ENCODE peak calls at places on chromosomes 11 and 22, in six cellular contexts. One of them, this sample, is unnamed.

GRCh38 chr11:82996966-82997606 is 74.6 kb downstream of the RAB30 start:
- DNase-seq in germinal center: no peak
- DNase-seq in lung microvascular endothelial cell: no peak
- DNase-seq in stimulated activated CD4-positive, alpha-beta T cell treated with anti-CD3 and anti-CD28 coated beads, Interleukin-15, amount 100 ng/mL, for 1 hour: no peak
- DNase-seq in lower leg skin: no peak
- DNase-seq in HTR-8/SVneo: no peak
- DNase-seq in this sample: no peak

GRCh38 chr11:102050927-102051575 is 3.8 kb downstream of the CFAP300 start:
- DNase-seq in germinal center: no peak
- DNase-seq in lung microvascular endothelial cell: no peak
- DNase-seq in stimulated activated CD4-positive, alpha-beta T cell treated with anti-CD3 and anti-CD28 coated beads, Interleukin-15, amount 100 ng/mL, for 1 hour: no peak
- DNase-seq in lower leg skin: no peak
- DNase-seq in HTR-8/SVneo: no peak
- DNase-seq in this sample: no peak

GRCh38 chr22:17441326-17441725 is 72.1 kb downstream of the CECR2 start:
- DNase-seq in germinal center: no peak
- DNase-seq in lung microvascular endothelial cell: no peak
- DNase-seq in stimulated activated CD4-positive, alpha-beta T cell treated with anti-CD3 and anti-CD28 coated beads, Interleukin-15, amount 100 ng/mL, for 1 hour: no peak
- DNase-seq in lower leg skin: no peak
- DNase-seq in HTR-8/SVneo: no peak
- DNase-seq in this sample: no peak

GRCh38 chr11:35539781-35540281 is 14.4 kb upstream of the PAMR1 start:
- DNase-seq in germinal center: no peak
- DNase-seq in lung microvascular endothelial cell: no peak
- DNase-seq in stimulated activated CD4-positive, alpha-beta T cell treated with anti-CD3 and anti-CD28 coated beads, Interleukin-15, amount 100 ng/mL, for 1 hour: no peak
- DNase-seq in lower leg skin: peak
- DNase-seq in HTR-8/SVneo: no peak
- DNase-seq in this sample: no peak

GRCh38 chr11:10655227-10655626 is 38.3 kb downstream of the IRAG1 start:
- DNase-seq in germinal center: no peak
- DNase-seq in lung microvascular endothelial cell: no peak
- DNase-seq in stimulated activated CD4-positive, alpha-beta T cell treated with anti-CD3 and anti-CD28 coated beads, Interleukin-15, amount 100 ng/mL, for 1 hour: no peak
- DNase-seq in lower leg skin: no peak
- DNase-seq in HTR-8/SVneo: no peak
- DNase-seq in this sample: no peak

GRCh38 chr11:133957926-133958325 is 1.2 kb upstream of the IGSF9B start:
- DNase-seq in germinal center: no peak
- DNase-seq in lung microvascular endothelial cell: no peak
- DNase-seq in stimulated activated CD4-positive, alpha-beta T cell treated with anti-CD3 and anti-CD28 coated beads, Interleukin-15, amount 100 ng/mL, for 1 hour: no peak
- DNase-seq in lower leg skin: no peak
- DNase-seq in HTR-8/SVneo: no peak
- DNase-seq in this sample: no peak

GRCh38 chr22:49303781-49304461 is 523.8 kb downstream of the BRD1 start:
- DNase-seq in germinal center: no peak
- DNase-seq in lung microvascular endothelial cell: no peak
- DNase-seq in stimulated activated CD4-positive, alpha-beta T cell treated with anti-CD3 and anti-CD28 coated beads, Interleukin-15, amount 100 ng/mL, for 1 hour: no peak
- DNase-seq in lower leg skin: no peak
- DNase-seq in HTR-8/SVneo: no peak
- DNase-seq in this sample: no peak

GRCh38 chr22:49207008-49207775 is 620.5 kb downstream of the BRD1 start:
- DNase-seq in germinal center: no peak
- DNase-seq in lung microvascular endothelial cell: no peak
- DNase-seq in stimulated activated CD4-positive, alpha-beta T cell treated with anti-CD3 and anti-CD28 coated beads, Interleukin-15, amount 100 ng/mL, for 1 hour: no peak
- DNase-seq in lower leg skin: no peak
- DNase-seq in HTR-8/SVneo: no peak
- DNase-seq in this sample: no peak

GRCh38 chr11:1271406-1271805 is 38.0 kb downstream of the TOLLIP start:
- DNase-seq in germinal center: no peak
- DNase-seq in lung microvascular endothelial cell: no peak
- DNase-seq in stimulated activated CD4-positive, alpha-beta T cell treated with anti-CD3 and anti-CD28 coated beads, Interleukin-15, amount 100 ng/mL, for 1 hour: no peak
- DNase-seq in lower leg skin: no peak
- DNase-seq in HTR-8/SVneo: no peak
- DNase-seq in this sample: no peak

GRCh38 chr11:69280451-69280850 is 13.5 kb upstream of the MYEOV start:
- DNase-seq in germinal center: no peak
- DNase-seq in lung microvascular endothelial cell: no peak
- DNase-seq in stimulated activated CD4-positive, alpha-beta T cell treated with anti-CD3 and anti-CD28 coated beads, Interleukin-15, amount 100 ng/mL, for 1 hour: no peak
- DNase-seq in lower leg skin: no peak
- DNase-seq in HTR-8/SVneo: no peak
- DNase-seq in this sample: peak

GRCh38 chr22:43823353-43823908 is 11.3 kb upstream of the EFCAB6 start:
- DNase-seq in germinal center: no peak
- DNase-seq in lung microvascular endothelial cell: no peak
- DNase-seq in stimulated activated CD4-positive, alpha-beta T cell treated with anti-CD3 and anti-CD28 coated beads, Interleukin-15, amount 100 ng/mL, for 1 hour: no peak
- DNase-seq in lower leg skin: no peak
- DNase-seq in HTR-8/SVneo: no peak
- DNase-seq in this sample: no peak

GRCh38 chr11:103920933-103921332 is 115.5 kb upstream of the DDI1 start:
- DNase-seq in germinal center: no peak
- DNase-seq in lung microvascular endothelial cell: no peak
- DNase-seq in stimulated activated CD4-positive, alpha-beta T cell treated with anti-CD3 and anti-CD28 coated beads, Interleukin-15, amount 100 ng/mL, for 1 hour: no peak
- DNase-seq in lower leg skin: no peak
- DNase-seq in HTR-8/SVneo: no peak
- DNase-seq in this sample: no peak

GRCh38 chr11:95229199-95230053 is 1.6 kb downstream of the SESN3 start:
- DNase-seq in germinal center: no peak
- DNase-seq in lung microvascular endothelial cell: peak
- DNase-seq in stimulated activated CD4-positive, alpha-beta T cell treated with anti-CD3 and anti-CD28 coated beads, Interleukin-15, amount 100 ng/mL, for 1 hour: no peak
- DNase-seq in lower leg skin: peak
- DNase-seq in HTR-8/SVneo: no peak
- DNase-seq in this sample: no peak

GRCh38 chr11:117900144-117900651 is 23.7 kb upstream of the FXYD6 start:
- DNase-seq in germinal center: peak
- DNase-seq in lung microvascular endothelial cell: no peak
- DNase-seq in stimulated activated CD4-positive, alpha-beta T cell treated with anti-CD3 and anti-CD28 coated beads, Interleukin-15, amount 100 ng/mL, for 1 hour: no peak
- DNase-seq in lower leg skin: no peak
- DNase-seq in HTR-8/SVneo: no peak
- DNase-seq in this sample: no peak

This sample was measured in A673.